ENCODE peak calls at places on chromosomes 16 and 17, in seven cellular contexts. H is retina; C is activated effector memory CD4-positive, alpha-beta T cell treated with anti-CD3 and anti-CD28 coated beads, Interleukin-2, amount 50 U/mL, for 16 hours; U is body of pancreas; Z is CD4-positive, alpha-beta T cell; T is stimulated activated naive B cell treated with anti-CD40 and anti-IgM and Interleukin-4, amounts not matched to agents 10 μg/mL and 1 μg/mL and 100 μg/mL, for 72 hours; P is A549. R is an unnamed sample.

GRCh38 chr17:7706631-7707354 is 1.8 kb downstream of the EFNB3 start:
- DNase-seq in H (no peak), U (no peak), C (no peak), T (no peak), Z (no peak), P (no peak), R (no peak)

GRCh38 chr17:29010129-29010528 is 4.3 kb upstream of the SEZ6 start:
- DNase-seq in U (no peak), C (no peak), H (no peak), Z (no peak), T (no peak), P (no peak), R (no peak)

GRCh38 chr16:27922433-27922832 is 141.1 kb downstream of the GSG1L start:
- DNase-seq in T (no peak), H (no peak), C (no peak), Z (no peak), U (no peak), P (no peak), R (no peak)

GRCh38 chr16:17213974-17214373 is 256.8 kb downstream of the XYLT1 start:
- DNase-seq in T (no peak), C (no peak), H (no peak), U (no peak), Z (no peak), P (no peak), R (no peak)

GRCh38 chr17:4968916-4969550 is 1.4 kb upstream of the SPAG7 start:
- DNase-seq in U (peak), Z (no peak), T (no peak), H (no peak), C (peak), P (peak), R (no peak)

GRCh38 chr16:79998143-79998542 is 397.6 kb upstream of the MAF start:
- DNase-seq in U (no peak), H (no peak), C (no peak), T (no peak), P (no peak), Z (no peak), R (no peak)

GRCh38 chr17:47959825-47960655 is 2.4 kb upstream of the PRR15L start:
- DNase-seq in T (no peak), H (no peak), C (no peak), Z (no peak), P (no peak), U (peak), R (no peak)

GRCh38 chr17:38511126-38512108 is 83.2 kb downstream of the ARHGAP23 start:
- DNase-seq in U (no peak), H (no peak), T (no peak), Z (no peak), C (no peak), P (no peak), R (no peak)

GRCh38 chr16:68422396-68422964 is 25.8 kb downstream of the SMPD3 start:
- DNase-seq in H (no peak), T (no peak), U (no peak), P (no peak), Z (no peak), C (no peak), R (no peak)

GRCh38 chr16:11312718-11313492 is 31.8 kb upstream of the PRM1 start:
- DNase-seq in U (peak), Z (no peak), C (no peak), P (peak), T (no peak), H (peak), R (no peak)